ENCODE peak calls at places on chromosome 15, in five cellular contexts. R is Peyer's patch, M is heart left ventricle, P is IMR-90, I is BE2C. S is an unnamed sample. For H3K4me1 and H3K36me3, the result is how much of the 10 kb centered on the place peaks cover.

GRCh38 chr15:62745621-62746180 is 296.8 kb upstream of the TPM1 start:
- DNase-seq in R (no peak), M (no peak), P (peak), I (no peak), S (no peak)

GRCh38 chr15:22904736-22905135 is 66.3 kb downstream of the NIPA2 start:
- DNase-seq in R (no peak), M (no peak), P (no peak), I (no peak), S (no peak)

GRCh38 chr15:26971303-26972018 is 480 bp downstream of the GABRG3 start:
- DNase-seq in R (no peak), M (peak), P (no peak), I (peak), S (no peak)

GRCh38 chr15:94052711-94053110 is 178.7 kb upstream of the MCTP2 start:
- DNase-seq in R (no peak), M (no peak), P (no peak), I (no peak), S (no peak)

GRCh38 chr15:62607643-62608042 is 434.9 kb upstream of the TPM1 start:
- DNase-seq in R (no peak), M (no peak), P (peak), I (no peak), S (no peak)

GRCh38 chr15:83178387-83178786 is 29.2 kb downstream of the HDGFL3 start:
- DNase-seq in R (no peak), M (no peak), P (no peak), I (no peak), S (no peak)

GRCh38 chr15:48029656-48030055 is 91.1 kb upstream of the SLC24A5 start:
- DNase-seq in R (no peak), M (no peak), P (no peak), I (no peak), S (no peak)

GRCh38 chr15:70892002-70892911 is at the start of the genes LRRC49 and THAP10:
- DNase-seq in R (peak), M (peak), P (peak), I (peak), S (peak)

GRCh38 chr15:78033864-78034263 is 43.6 kb downstream of the TBC1D2B start:
- DNase-seq in R (peak), M (no peak), P (peak), I (no peak), S (no peak)

GRCh38 chr15:25563571-25563970 is 124.7 kb upstream of the UBE3A start:
- DNase-seq in R (no peak), M (no peak), P (no peak), I (no peak), S (no peak)

GRCh38 chr15:78076231-78077052 is 1.1 kb downstream of the TBC1D2B start:
- DNase-seq in R (no peak), M (no peak), P (no peak), I (no peak), S (no peak)

GRCh38 chr15:83436513-83437158 is 10.5 kb upstream of the SH3GL3 start:
- DNase-seq in R (no peak), M (no peak), P (peak), I (peak), S (no peak)

GRCh38 chr15:45646220-45646619 is 11.4 kb downstream of the SQOR start:
- DNase-seq in R (no peak), M (no peak), P (peak), I (no peak), S (no peak)

GRCh38 chr15:70096215-70096974 is 1.3 kb downstream of the TLE3 start:
- DNase-seq in R (peak), M (peak), P (peak), I (peak), S (peak)

GRCh38 chr15:98906712-98907083 is 100.9 kb downstream of the PGPEP1L start:
- DNase-seq in R (no peak), M (no peak), P (peak), I (no peak), S (no peak)

GRCh38 chr15:59917504-59918157 is 86.5 kb upstream of the FOXB1 start:
- DNase-seq in R (peak), M (no peak), P (peak), I (peak), S (no peak)

GRCh38 chr15:41980654-41981323 is 8.4 kb upstream of the EHD4 start:
- DNase-seq in R (peak), M (no peak), P (no peak), I (no peak), S (peak)

GRCh38 chr15:33874156-33874555 is 94.1 kb upstream of the CHRM5 start:
- DNase-seq in R (no peak), M (no peak), P (no peak), I (no peak), S (no peak)

GRCh38 chr15:63968122-63968524 is 78.2 kb downstream of the DAPK2 start:
- DNase-seq in R (no peak), M (no peak), P (no peak), I (no peak), S (no peak)

GRCh38 chr15:62594017-62594416 is 428.9 kb upstream of the C2CD4B start:
- DNase-seq in R (no peak), M (no peak), P (no peak), I (no peak), S (no peak)

GRCh38 chr15:88022711-88023110 is 233.8 kb downstream of the NTRK3 start:
- DNase-seq in R (no peak), M (no peak), P (no peak), I (no peak), S (no peak)

GRCh38 chr15:44545934-44546802 is 9.2 kb downstream of the EIF3J start:
- DNase-seq in R (no peak), M (no peak), P (peak), I (peak), S (no peak)

GRCh38 chr15:74240002-74240568 is 4.0 kb downstream of the CCDC33 start:
- DNase-seq in R (peak), M (peak), P (peak), I (peak), S (peak)

GRCh38 chr15:38401716-38402115 is 52.2 kb upstream of the FAM98B start:
- DNase-seq in R (no peak), M (no peak), P (no peak), I (no peak), S (no peak)

GRCh38 chr15:38398134-38398533 is 55.8 kb upstream of the FAM98B start:
- DNase-seq in R (peak), M (no peak), P (peak), I (no peak), S (peak)

GRCh38 chr15:38406451-38406850 is 47.5 kb upstream of the FAM98B start:
- DNase-seq in R (no peak), M (no peak), P (peak), I (no peak), S (no peak)

GRCh38 chr15:38401101-38401500 is 52.8 kb upstream of the FAM98B start:
- DNase-seq in R (no peak), M (no peak), P (peak), I (no peak), S (no peak)
- H3K4me1 ChIP-seq in R (under half), M (under half), P (under half), I (under half), S (under half)

GRCh38 chr15:36177590-36178281 is 401.7 kb upstream of the CDIN1 start:
- DNase-seq in R (no peak), M (no peak), P (peak), I (no peak), S (no peak)

GRCh38 chr15:36175781-36176211 is 403.6 kb upstream of the CDIN1 start:
- DNase-seq in R (no peak), M (no peak), P (no peak), I (no peak), S (no peak)

GRCh38 chr15:36172970-36173369 is 406.5 kb upstream of the CDIN1 start:
- DNase-seq in R (no peak), M (no peak), P (no peak), I (no peak), S (no peak)

DNA sequence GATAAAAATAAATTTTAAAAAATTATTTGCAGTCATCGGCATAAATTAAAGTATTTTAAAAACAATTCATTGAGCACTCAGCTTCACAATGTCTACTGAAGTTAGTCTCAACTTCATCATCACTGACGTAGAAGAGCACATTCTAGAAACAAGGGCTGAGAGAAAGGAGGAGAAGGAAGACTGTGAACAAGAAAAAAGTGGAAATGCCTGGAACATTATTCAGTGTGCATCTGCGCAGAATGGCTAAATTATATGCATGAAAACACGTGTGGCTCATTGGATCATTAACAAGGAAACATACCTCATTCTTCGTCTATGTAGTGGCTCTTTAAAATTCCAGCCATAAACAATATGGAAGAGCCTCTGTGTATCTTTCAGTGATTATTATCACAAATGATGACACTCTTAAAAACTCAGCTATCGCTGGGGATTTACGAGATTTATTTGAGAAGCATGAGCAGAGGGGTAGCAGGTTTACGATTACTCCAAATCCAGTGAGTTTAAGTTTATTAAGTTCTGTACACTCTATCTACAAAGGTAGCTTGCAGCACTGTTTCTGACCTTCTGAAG is 404.2 kb upstream of the CDIN1 start:
- DNase-seq in R (no peak), M (no peak), P (no peak), I (no peak), S (no peak)
- H3K36me3 ChIP-seq in R (under half), M (under half), P (under half), I (under half), S (under half)

DNA sequence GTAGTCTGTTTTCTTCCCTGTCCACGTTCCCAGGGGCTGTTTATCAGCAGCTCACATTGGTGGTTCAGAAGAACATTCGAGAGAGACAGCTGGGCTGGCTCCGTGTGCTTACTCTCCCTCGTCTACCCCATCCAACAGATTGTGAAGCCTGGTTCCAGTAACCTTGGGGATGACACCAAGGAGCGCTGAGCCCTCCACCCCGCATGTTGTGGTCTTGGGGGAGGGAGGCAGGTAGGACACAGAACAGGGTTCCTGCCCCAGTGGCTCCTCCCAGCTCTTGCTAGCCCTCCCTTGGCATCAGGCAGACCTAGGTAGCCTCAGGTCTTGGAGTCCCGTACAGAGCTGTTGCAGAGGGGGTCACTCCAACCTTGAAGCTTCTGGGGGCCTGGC is 33.1 kb downstream of the KLF13 start:
- DNase-seq in R (peak), M (no peak), P (no peak), I (no peak), S (no peak)
- H3K4me1 ChIP-seq in R (under half), M (half or more), P (under half), I (half or more), S (half or more)

DNA sequence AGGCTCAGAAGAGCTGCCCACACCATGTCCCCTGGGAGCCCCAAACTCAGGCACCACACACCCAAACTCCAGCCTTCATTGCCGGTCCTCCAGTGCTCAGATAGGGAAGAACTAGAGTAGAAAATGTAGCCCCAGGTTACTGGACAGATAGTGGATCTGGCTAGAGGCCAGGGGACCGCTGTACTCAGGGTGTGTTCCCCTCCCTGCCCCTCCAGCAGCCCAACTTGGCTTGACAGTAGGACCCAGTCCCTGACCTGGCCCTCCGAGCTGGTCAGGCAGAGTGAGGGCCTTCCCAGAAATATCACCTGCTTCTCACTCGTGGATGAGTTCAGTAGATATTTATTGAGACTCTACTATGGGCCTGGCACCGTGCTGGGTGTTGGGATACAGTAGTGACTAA is 100.0 kb downstream of the CORO2B start:
- DNase-seq in R (no peak), M (no peak), P (no peak), I (no peak), S (no peak)
- H3K36me3 ChIP-seq in R (under half), M (under half), P (under half), I (under half), S (under half)

GRCh38 chr15:65869127-65869953 is at the start of gene RAB11A:
- DNase-seq in R (peak), M (peak), P (peak), I (peak), S (peak)

GRCh38 chr15:65867244-65867643 is 2.0 kb upstream of the RAB11A start:
- DNase-seq in R (no peak), M (no peak), P (no peak), I (no peak), S (no peak)

GRCh38 chr15:65870889-65871533 is 1.7 kb downstream of the RAB11A start:
- DNase-seq in R (no peak), M (no peak), P (peak), I (no peak), S (no peak)

GRCh38 chr15:65869954-65870871 is 922 bp downstream of the RAB11A start:
- DNase-seq in R (peak), M (peak), P (peak), I (peak), S (peak)

DNA sequence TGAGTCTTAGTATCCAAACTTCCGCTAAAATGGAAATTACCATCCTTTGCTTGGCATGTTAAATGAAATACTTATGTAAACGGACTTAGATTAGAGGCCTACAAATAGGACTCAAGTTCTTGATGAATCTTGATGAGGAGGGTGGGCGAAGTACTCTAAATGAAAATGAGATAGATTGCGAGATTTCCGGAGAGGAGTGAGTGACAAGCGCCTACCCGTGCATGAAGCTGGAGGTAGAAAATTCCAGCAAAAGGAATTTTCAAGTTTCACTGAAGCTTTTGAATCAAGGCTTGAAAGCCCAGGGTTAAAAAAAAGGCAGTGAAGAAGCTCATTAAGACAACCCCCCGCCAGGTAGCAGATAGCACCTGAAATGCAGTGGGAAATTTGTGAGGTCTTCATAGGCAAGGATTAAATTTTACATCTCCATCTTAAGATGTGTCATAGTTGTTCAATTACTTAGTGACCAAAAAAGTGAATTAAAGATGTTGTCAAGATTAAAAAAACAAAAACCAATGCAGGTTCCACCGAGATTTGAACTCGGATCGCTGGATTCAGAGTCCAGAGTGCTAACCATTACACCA is 655 bp upstream of the RAB11A start:
- DNase-seq in R (no peak), M (no peak), P (no peak), I (no peak), S (no peak)
- H3K4me1 ChIP-seq in R (under half), M (under half), P (under half), I (under half), S (under half)

DNA sequence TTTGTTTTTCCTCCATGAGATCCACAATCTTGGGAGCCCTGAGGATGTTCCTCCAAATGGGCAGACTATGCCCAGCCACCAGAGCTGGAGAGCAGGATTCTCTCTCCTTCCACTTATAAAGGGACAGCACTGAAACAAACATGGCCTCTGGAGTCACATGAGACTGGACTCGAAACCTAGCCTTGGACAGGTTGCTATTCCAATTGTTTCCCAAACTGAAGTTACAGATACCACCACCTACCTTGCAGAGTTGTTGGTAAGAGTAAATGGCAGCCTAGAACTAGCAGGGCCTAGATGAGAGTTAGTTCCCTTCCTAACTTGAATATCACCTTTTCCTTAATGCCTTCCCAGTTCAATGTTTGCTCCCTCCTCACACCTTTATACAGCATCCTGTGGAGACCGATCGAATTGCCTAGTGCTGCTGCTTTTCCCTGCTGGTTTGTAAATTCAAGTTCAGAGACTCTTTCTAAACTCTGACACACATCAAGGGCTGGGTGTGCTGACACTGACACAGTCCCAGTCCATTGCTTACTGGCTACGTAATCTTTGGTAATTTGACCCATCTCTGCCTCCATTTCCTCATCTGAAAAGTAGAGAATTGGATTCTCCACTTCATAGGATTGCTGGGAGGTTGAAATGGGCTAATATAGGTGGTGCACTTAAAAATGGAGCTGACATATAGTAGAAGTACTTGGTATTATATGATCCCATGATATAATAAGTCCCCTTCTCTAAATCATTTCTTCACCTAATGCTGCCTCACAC is 2.6 kb downstream of the IMP3 start:
- DNase-seq in R (no peak), M (no peak), P (no peak), I (no peak), S (no peak)
- H3K36me3 ChIP-seq in R (under half), M (under half), P (under half), I (under half), S (under half)

GRCh38 chr15:91871138-91871537 is 17.6 kb downstream of the SLCO3A1 start:
- DNase-seq in R (no peak), M (no peak), P (no peak), I (no peak), S (no peak)
- H3K4me1 ChIP-seq in R (under half), M (under half), P (under half), I (under half), S (under half)

DNA sequence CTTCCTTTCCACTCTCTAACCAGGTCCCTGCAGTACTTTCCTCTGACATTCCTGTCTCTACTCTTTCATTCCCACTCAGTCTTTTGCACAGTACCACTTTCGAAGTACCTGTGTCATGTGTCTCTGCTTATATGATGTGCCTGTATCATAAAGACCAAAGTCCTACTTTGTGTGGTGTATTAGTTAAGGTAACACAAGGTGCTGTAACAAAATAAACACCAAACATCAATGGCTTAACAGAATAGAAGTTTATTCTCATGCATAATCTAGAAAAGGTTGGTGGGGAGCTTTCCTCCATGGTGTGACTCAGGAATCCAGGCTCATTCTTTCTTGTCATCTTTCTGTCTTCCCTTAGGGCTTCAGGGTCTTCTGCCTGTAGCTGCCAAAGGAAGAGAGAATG is 3.3 kb downstream of the TMED3 start:
- DNase-seq in R (no peak), M (no peak), P (no peak), I (no peak), S (no peak)
- H3K36me3 ChIP-seq in R (half or more), M (under half), P (half or more), I (half or more), S (under half)